ENCODE peak calls at places on chromosomes 6 and 20, in four cellular contexts. J is fibroblast of lung, A is GM12865, X is HepG2. P is an unnamed sample.

GRCh38 chr6:158284340-158285210 is 27.7 kb upstream of the TULP4 start:
- DNase-seq in J (peak; percentile 96), A (no peak), X (no peak), P (peak; percentile 62)

GRCh38 chr20:61562897-61563504 is 310.9 kb downstream of the CDH4 start:
- DNase-seq in J (no peak), A (no peak), X (no peak), P (no peak)

GRCh38 chr6:52116605-52116948 is 29.2 kb upstream of the PKHD1 start:
- DNase-seq in J (no peak), A (no peak), X (no peak), P (no peak)

GRCh38 chr20:33277471-33278441 is 5.3 kb upstream of the BPIFB1 start:
- DNase-seq in J (no peak), A (no peak), X (peak; percentile 53), P (no peak)

GRCh38 chr6:91081452-91082067 is 494.7 kb upstream of the MAP3K7 start:
- DNase-seq in J (peak; percentile 55), A (peak; percentile 49), X (peak; percentile 25), P (peak; percentile 7)

GRCh38 chr20:37288091-37288490 is 1.4 kb upstream of the MANBAL start:
- DNase-seq in J (no peak), A (no peak), X (no peak), P (no peak)

GRCh38 chr6:135299256-135299655 is 118.1 kb downstream of the MYB start:
- DNase-seq in J (peak; percentile 69), A (no peak), X (no peak), P (no peak)

GRCh38 chr6:124974770-124975377 is 12.6 kb downstream of the RNF217 start:
- DNase-seq in J (no peak), A (no peak), X (no peak), P (no peak)

GRCh38 chr20:36344517-36345132 is 38.5 kb downstream of the DLGAP4 start:
- DNase-seq in J (peak; percentile 41), A (peak; percentile 26), X (peak; percentile 59), P (no peak)

GRCh38 chr6:75748743-75749538 is at the start of gene MYO6:
- DNase-seq in J (peak; percentile 56), A (peak; percentile 79), X (peak; percentile 26), P (no peak)

GRCh38 chr6:110944681-110945151 is 13.8 kb upstream of the GTF3C6 start:
- DNase-seq in J (peak; percentile 91), A (peak; percentile 93), X (peak; percentile 9), P (peak; percentile 87)

GRCh38 chr6:168372871-168373270 is 53.3 kb upstream of the DACT2 start:
- DNase-seq in J (no peak), A (no peak), X (no peak), P (no peak)

GRCh38 chr6:17394192-17394611 is 807 bp downstream of the CAP2 start:
- DNase-seq in J (peak; percentile 85), A (no peak), X (peak; percentile 71), P (no peak)

GRCh38 chr6:132960720-132961119 is 146.4 kb downstream of the RPS12 start:
- DNase-seq in J (peak; percentile 82), A (no peak), X (no peak), P (no peak)

GRCh38 chr6:33960345-33961313 is 156.8 kb upstream of the MLN start:
- DNase-seq in J (no peak), A (no peak), X (no peak), P (no peak)

GRCh38 chr20:3935295-3935955 is 46.2 kb downstream of the PANK2 start:
- DNase-seq in J (no peak), A (no peak), X (no peak), P (no peak)

GRCh38 chr6:43308101-43308989 is at the start of gene CRIP3:
- DNase-seq in J (peak; percentile 11), A (peak; percentile 71), X (no peak), P (no peak)

GRCh38 chr20:10857362-10858070 is 183.7 kb upstream of the JAG1 start:
- DNase-seq in J (peak; percentile 91), A (no peak), X (peak; percentile 58), P (no peak)

GRCh38 chr6:19309661-19310060 is 527.5 kb upstream of the ID4 start:
- DNase-seq in J (no peak), A (no peak), X (no peak), P (no peak)

GRCh38 chr20:61693055-61693600 is 372.6 kb downstream of the TAF4 start:
- DNase-seq in J (no peak), A (no peak), X (no peak), P (no peak)

GRCh38 chr6:140566706-140567330 is 1192.4 kb upstream of the CITED2 start:
- DNase-seq in J (peak; percentile 82), A (no peak), X (no peak), P (no peak)

GRCh38 chr20:37318046-37318445 is 27.9 kb upstream of the SRC start:
- DNase-seq in J (no peak), A (no peak), X (no peak), P (no peak)

GRCh38 chr20:47764154-47764734 is 21.0 kb downstream of the SULF2 start:
- DNase-seq in J (no peak), A (peak; percentile 14), X (no peak), P (no peak)

GRCh38 chr6:42820509-42821340 is 38.9 kb downstream of the BICRAL start:
- DNase-seq in J (no peak), A (no peak), X (no peak), P (no peak)

GRCh38 chr6:1592852-1593251 is 16.9 kb upstream of the FOXC1 start:
- DNase-seq in J (no peak), A (no peak), X (no peak), P (no peak)

GRCh38 chr6:5730586-5731263 is 276.0 kb downstream of the NRN1 start:
- DNase-seq in J (peak; percentile 77), A (no peak), X (no peak), P (no peak)

GRCh38 chr6:17638212-17638611 is 38.1 kb downstream of the FAM8A1 start:
- DNase-seq in J (no peak), A (no peak), X (no peak), P (no peak)

GRCh38 chr6:160028487-160029275 is 59.8 kb downstream of the IGF2R start:
- DNase-seq in J (no peak), A (peak; percentile 15), X (no peak), P (no peak)

GRCh38 chr6:165042912-165043311 is 266.5 kb downstream of the C6orf118 start:
- DNase-seq in J (no peak), A (peak; percentile 3), X (no peak), P (no peak)
- TF ChIP-seq CTCF in J (no peak), A (no peak), X (no peak), P (no peak)

GRCh38 chr20:53736122-53736756 is 142.6 kb upstream of the ZNF217 start:
- DNase-seq in J (peak; percentile 67), A (no peak), X (peak; percentile 55), P (no peak)
- H3K4me3 ChIP-seq in J (no peak overlapping the region), A (no peak overlapping the region), X (no peak overlapping the region), P (no peak overlapping the region)

GRCh38 chr20:64224344-64225165 is 31.0 kb upstream of the PCMTD2 start:
- DNase-seq in J (peak; percentile 98), A (no peak), X (no peak), P (no peak)
- TF ChIP-seq CTCF in J (peak; percentile 3), A (no peak), X (no peak), P (no peak)

GRCh38 chr6:3261518-3261820 is 2.7 kb downstream of the PSMG4 start:
- DNase-seq in J (no peak), A (no peak), X (no peak), P (no peak)

GRCh38 chr6:3260772-3261517 is 2.2 kb downstream of the PSMG4 start:
- DNase-seq in J (no peak), A (no peak), X (no peak), P (no peak)

GRCh38 chr6:3258720-3259490 is at the start of gene PSMG4:
- DNase-seq in J (peak; percentile 84), A (peak; percentile 93), X (peak; percentile 84), P (no peak)

GRCh38 chr6:3259491-3259958 is 778 bp downstream of the PSMG4 start:
- DNase-seq in J (peak; percentile 34), A (peak; percentile 55), X (peak; percentile 36), P (no peak)

DNA sequence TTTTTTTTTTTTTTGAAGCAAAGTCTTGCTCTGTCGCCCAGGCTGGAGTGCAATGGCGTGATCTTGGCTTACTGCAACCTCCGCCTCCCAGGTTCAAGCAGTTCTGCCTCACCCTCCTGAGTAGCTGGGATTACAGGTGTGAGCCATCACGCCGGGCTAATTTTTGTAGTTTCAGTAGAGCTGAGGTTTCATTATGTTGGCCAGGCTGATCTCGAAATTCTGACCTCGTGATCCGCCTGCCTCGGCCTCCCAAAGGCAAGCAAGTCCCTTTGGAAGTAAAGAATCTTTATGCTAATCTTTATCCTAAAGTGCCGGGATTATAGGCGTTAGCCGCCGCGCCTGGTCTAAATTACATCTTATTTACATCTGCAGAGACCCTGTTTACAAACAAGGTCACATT is 1.5 kb downstream of the PSMG4 start:
- DNase-seq in J (no peak), A (peak; percentile 50), X (no peak), P (no peak)
- H3K4me3 ChIP-seq in J (no peak overlapping the region), A (peak overlapping the region; percentile 65), X (peak overlapping the region; percentile 14), P (peak overlapping the region; percentile 20)

GRCh38 chr6:41092421-41093140 is 19.8 kb downstream of the NFYA start:
- DNase-seq in J (peak; percentile 16), A (peak; percentile 29), X (peak; percentile 41), P (no peak)
- TF ChIP-seq CTCF in J (peak; percentile 45), A (peak; percentile 18), X (peak; percentile 46), P (peak; percentile 31)

GRCh38 chr6:142088858-142089216 is 43.9 kb upstream of the GJE1 start:
- DNase-seq in J (peak; percentile 67), A (no peak), X (no peak), P (no peak)

DNA sequence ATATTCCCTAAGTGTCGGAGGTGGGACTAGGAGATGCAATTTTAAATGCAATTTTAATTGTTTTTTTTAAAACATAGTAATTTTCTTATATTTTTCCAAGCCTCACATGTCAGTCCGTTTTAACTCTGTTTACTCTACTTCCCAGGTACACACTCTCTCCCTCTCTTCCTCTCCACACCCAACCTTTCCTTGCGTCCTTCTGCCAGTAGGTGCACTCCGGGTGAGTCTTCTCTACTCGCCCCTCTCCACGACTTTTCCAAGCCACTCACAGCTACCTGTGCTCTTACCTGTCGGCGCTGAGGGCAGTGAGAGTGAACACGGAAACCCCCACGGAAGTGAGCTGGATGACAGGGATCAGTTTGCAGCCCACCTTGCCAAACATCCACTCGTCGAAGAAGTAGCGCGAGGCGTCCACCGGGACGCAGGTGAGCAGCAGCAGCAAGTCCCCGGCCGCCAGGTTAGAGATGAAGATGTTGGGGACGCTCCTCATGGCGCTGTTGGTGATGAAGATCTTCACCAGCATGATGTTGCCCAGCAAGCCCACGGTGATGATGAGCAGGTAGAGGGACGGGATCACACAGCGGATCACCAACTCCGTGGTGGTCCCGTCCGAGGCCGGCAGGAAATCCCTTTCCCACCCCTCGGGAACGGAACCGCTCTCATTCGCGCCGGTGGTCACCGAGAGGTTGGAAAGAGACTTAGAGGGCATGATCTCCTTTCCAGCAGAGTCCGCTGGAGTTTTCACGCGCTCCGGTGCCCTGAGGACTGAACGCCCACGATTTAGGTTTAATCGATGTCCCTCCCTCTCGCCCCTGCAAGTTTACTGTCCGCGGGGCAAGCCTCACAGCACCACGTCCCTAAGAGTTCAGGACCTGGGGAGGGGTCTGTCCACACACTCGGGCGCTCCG is 44.5 kb upstream of the GJE1 start:
- DNase-seq in J (no peak), A (no peak), X (no peak), P (no peak)
- H3K4me3 ChIP-seq in J (no peak overlapping the region), A (no peak overlapping the region), X (no peak overlapping the region), P (no peak overlapping the region)

P was measured in GM12864.